ENCODE peak calls at places on chromosomes 11 and 22, in five cellular contexts. G is stomach; I is CD8-positive, alpha-beta memory T cell; A is neuronal stem cell; D is neural progenitor cell. L is an unnamed sample.

GRCh38 chr22:25747245-25747944 is 5.4 kb downstream of the MYO18B start:
- DNase-seq in G (peak), I (no peak), A (no peak), D (no peak), L (peak)

GRCh38 chr11:93570759-93571413 is 27.7 kb upstream of the SMCO4 start:
- DNase-seq in G (no peak), I (no peak), A (no peak), D (no peak), L (peak)

GRCh38 chr11:14310696-14311095 is 48.3 kb downstream of the RRAS2 start:
- DNase-seq in G (no peak), I (no peak), A (no peak), D (no peak), L (no peak)

GRCh38 chr22:50261615-50262459 is at the start of gene MAPK12:
- DNase-seq in G (no peak), I (no peak), A (peak), D (peak), L (no peak)

GRCh38 chr11:62119569-62119968 is 4.2 kb upstream of the INCENP start:
- DNase-seq in G (no peak), I (no peak), A (no peak), D (no peak), L (no peak)

GRCh38 chr22:27785818-27786217 is 15.7 kb downstream of the MN1 start:
- DNase-seq in G (no peak), I (no peak), A (no peak), D (no peak), L (no peak)

GRCh38 chr11:45543808-45544422 is 121.5 kb downstream of the CHST1 start:
- DNase-seq in G (no peak), I (no peak), A (peak), D (peak), L (no peak)

GRCh38 chr11:44923080-44923479 is 27.6 kb downstream of the TP53I11 start:
- DNase-seq in G (no peak), I (no peak), A (no peak), D (no peak), L (no peak)

GRCh38 chr11:43579919-43580276 is 100.6 kb upstream of the HSD17B12 start:
- DNase-seq in G (no peak), I (no peak), A (no peak), D (peak), L (no peak)

GRCh38 chr11:109972181-109972715 is 120.9 kb upstream of the ZC3H12C start:
- DNase-seq in G (no peak), I (no peak), A (no peak), D (no peak), L (no peak)

GRCh38 chr11:17508306-17508705 is 31.7 kb upstream of the ABCC8 start:
- DNase-seq in G (no peak), I (no peak), A (no peak), D (no peak), L (no peak)
- H3K27ac ChIP-seq in G (no peak), I (no peak), A (no peak), D (no peak), L (no peak)

GRCh38 chr11:19092850-19093249 is 24.1 kb upstream of the ZDHHC13 start:
- DNase-seq in G (no peak), I (no peak), A (no peak), D (no peak), L (no peak)
- H3K27ac ChIP-seq in G (no peak), I (no peak), A (no peak), D (no peak), L (no peak)

GRCh38 chr11:11528986-11529385 is 92.8 kb downstream of the GALNT18 start:
- DNase-seq in G (no peak), I (no peak), A (no peak), D (no peak), L (no peak)

GRCh38 chr11:11521306-11522002 is 100.4 kb downstream of the GALNT18 start:
- DNase-seq in G (no peak), I (no peak), A (no peak), D (no peak), L (no peak)

GRCh38 chr11:11525283-11525682 is 96.5 kb downstream of the GALNT18 start:
- DNase-seq in G (no peak), I (no peak), A (no peak), D (no peak), L (no peak)

GRCh38 chr11:11520231-11521015 is 101.4 kb downstream of the GALNT18 start:
- DNase-seq in G (no peak), I (no peak), A (no peak), D (no peak), L (no peak)

GRCh38 chr11:11524436-11525038 is 97.3 kb downstream of the GALNT18 start:
- DNase-seq in G (no peak), I (no peak), A (no peak), D (no peak), L (no peak)
- H3K27ac ChIP-seq in G (no peak), I (no peak), A (no peak), D (no peak), L (no peak)

DNA sequence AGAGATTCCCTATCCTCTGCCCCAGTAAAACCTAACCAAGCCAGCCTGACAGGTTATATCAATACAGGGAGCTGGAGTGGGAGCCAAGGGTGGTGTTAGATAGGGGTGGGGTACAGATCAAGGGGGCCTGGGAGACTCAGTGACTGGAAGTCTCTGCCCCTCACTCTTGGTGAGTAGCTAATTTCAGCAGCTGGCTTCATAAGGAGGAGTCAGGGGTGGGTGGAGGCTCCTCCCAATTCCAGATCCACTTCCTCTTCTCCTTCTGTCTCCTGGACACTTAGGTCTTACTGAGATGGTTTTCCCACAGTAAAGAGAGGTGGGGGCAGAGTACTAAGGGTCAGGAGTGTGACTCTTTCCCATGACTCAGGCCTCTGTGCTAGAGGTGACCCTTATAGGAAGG is 1.2 kb upstream of the VSIG2 start:
- DNase-seq in G (no peak), I (no peak), A (no peak), D (no peak), L (no peak)
- H3K27ac ChIP-seq in G (peak), I (no peak), A (no peak), D (no peak), L (no peak)

DNA sequence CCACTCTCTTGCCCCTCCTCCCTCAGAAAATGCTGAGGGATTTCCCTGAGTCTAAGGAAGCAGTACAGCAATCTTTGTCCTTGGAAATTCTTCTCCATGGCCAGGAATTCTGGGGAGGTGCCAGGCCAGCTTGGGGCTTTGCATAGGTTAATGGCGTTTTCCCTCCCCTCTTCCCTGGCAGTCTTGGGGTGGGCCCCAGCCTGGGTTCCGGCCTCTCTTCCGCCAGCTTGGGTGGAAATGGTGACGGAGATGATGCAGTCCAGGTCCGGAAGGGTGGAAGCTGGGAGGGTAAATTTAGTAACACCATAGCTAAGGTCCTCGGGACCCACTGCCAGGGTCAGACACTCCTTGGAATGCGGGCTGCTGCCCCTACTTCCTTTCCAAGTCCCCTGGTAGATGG is 5.0 kb downstream of the PHLDB1 start:
- DNase-seq in G (no peak), I (no peak), A (no peak), D (peak), L (no peak)
- H3K27ac ChIP-seq in G (no peak), I (no peak), A (no peak), D (no peak), L (no peak)

GRCh38 chr22:38485783-38486182 is 17.9 kb downstream of the KDELR3 start:
- DNase-seq in G (no peak), I (no peak), A (no peak), D (no peak), L (no peak)
- H3K27ac ChIP-seq in G (no peak), I (no peak), A (no peak), D (no peak), L (no peak)

GRCh38 chr11:116842117-116842516 is 4.7 kb upstream of the APOA1 start:
- DNase-seq in G (no peak), I (no peak), A (no peak), D (no peak), L (no peak)
- H3K27ac ChIP-seq in G (no peak), I (no peak), A (no peak), D (no peak), L (no peak)

GRCh38 chr11:60769811-60770210 is 13.1 kb downstream of the MS4A15 start:
- DNase-seq in G (no peak), I (no peak), A (no peak), D (no peak), L (no peak)
- H3K27ac ChIP-seq in G (no peak), I (no peak), A (no peak), D (no peak), L (no peak)

L was measured in A549.